ENCODE peak calls at places on chromosome 9, in nine cellular contexts. T is GM12878, N is GM12892, S is H54, X is ovary, H is Peyer's patch, K is body of pancreas, Y is heart left ventricle, P is uterus. B is an unnamed sample.

GRCh38 chr9:109346904-109347303 is 26.0 kb upstream of the EPB41L4B start:
- DNase-seq in T (no peak), N (no peak), S (no peak), X (no peak), H (no peak), K (no peak), Y (no peak), P (no peak), B (no peak)

GRCh38 chr9:18333157-18333556 is 140.8 kb upstream of the ADAMTSL1 start:
- DNase-seq in T (no peak), N (no peak), S (no peak), X (no peak), H (no peak), K (no peak), Y (no peak), P (no peak), B (no peak)

GRCh38 chr9:20698799-20699198 is 14.7 kb downstream of the FOCAD start:
- DNase-seq in T (no peak), N (no peak), S (no peak), X (no peak), H (no peak), K (no peak), Y (no peak), P (no peak), B (no peak)

GRCh38 chr9:107705521-107705920 is 216.0 kb upstream of the KLF4 start:
- DNase-seq in T (no peak), N (no peak), S (no peak), X (no peak), H (no peak), K (no peak), Y (no peak), P (no peak), B (no peak)

GRCh38 chr9:93940951-93941350 is 14.2 kb downstream of the BARX1 start:
- DNase-seq in T (no peak), N (no peak), S (no peak), X (no peak), H (no peak), K (no peak), Y (no peak), P (no peak), B (no peak)

GRCh38 chr9:9973062-9973461 is 639.7 kb downstream of the PTPRD start:
- DNase-seq in T (no peak), N (no peak), S (no peak), X (no peak), H (no peak), K (no peak), Y (no peak), P (no peak), B (no peak)

GRCh38 chr9:97845130-97845529 is 7.9 kb upstream of the FOXE1 start:
- DNase-seq in T (no peak), N (no peak), S (peak; percentile 68), X (no peak), H (no peak), K (no peak), Y (no peak), P (no peak), B (no peak)

GRCh38 chr9:68690088-68690487 is 15.0 kb upstream of the PIP5K1B start:
- DNase-seq in T (no peak), N (no peak), S (no peak), X (peak; percentile 10), H (no peak), K (peak; percentile 66), Y (no peak), P (peak; percentile 47), B (no peak)

GRCh38 chr9:10059044-10059443 is 553.8 kb downstream of the PTPRD start:
- DNase-seq in T (no peak), N (no peak), S (no peak), X (no peak), H (no peak), K (no peak), Y (no peak), P (no peak), B (peak; percentile 47)

GRCh38 chr9:81671880-81672280 is 17.5 kb downstream of the TLE1 start:
- DNase-seq in T (no peak), N (no peak), S (no peak), X (peak; percentile 93), H (no peak), K (peak; percentile 68), Y (peak; percentile 83), P (peak; percentile 86), B (peak; percentile 58)

GRCh38 chr9:2066312-2067273 is 51.4 kb downstream of the SMARCA2 start:
- DNase-seq in T (no peak), N (no peak), S (no peak), X (no peak), H (no peak), K (no peak), Y (no peak), P (no peak), B (peak; percentile 11)

GRCh38 chr9:83379045-83379444 is 159.2 kb downstream of the FRMD3 start:
- DNase-seq in T (no peak), N (no peak), S (no peak), X (no peak), H (no peak), K (no peak), Y (no peak), P (no peak), B (no peak)

GRCh38 chr9:98786750-98787510 is 9.4 kb downstream of the ANKS6 start:
- DNase-seq in T (no peak), N (no peak), S (no peak), X (no peak), H (no peak), K (no peak), Y (no peak), P (peak; percentile 3), B (no peak)

GRCh38 chr9:96617439-96618185 is 2.0 kb downstream of the CDC14B start:
- DNase-seq in T (no peak), N (no peak), S (no peak), X (no peak), H (no peak), K (peak; percentile 27), Y (no peak), P (no peak), B (peak; percentile 21)

GRCh38 chr9:129021091-129021490 is 7.0 kb downstream of the SH3GLB2 start:
- DNase-seq in T (peak; percentile 28), N (peak; percentile 56), S (no peak), X (no peak), H (peak; percentile 78), K (no peak), Y (no peak), P (no peak), B (no peak)

GRCh38 chr9:90802534-90802933 is 915 bp downstream of the SYK start:
- DNase-seq in T (no peak), N (no peak), S (no peak), X (no peak), H (no peak), K (no peak), Y (no peak), P (no peak), B (no peak)

GRCh38 chr9:86660146-86660545 is 287.2 kb downstream of the GAS1 start:
- DNase-seq in T (no peak), N (no peak), S (peak; percentile 19), X (no peak), H (no peak), K (no peak), Y (no peak), P (no peak), B (no peak)

GRCh38 chr9:4656621-4657020 is 5.5 kb upstream of the PLPP6 start:
- DNase-seq in T (no peak), N (no peak), S (no peak), X (no peak), H (no peak), K (no peak), Y (no peak), P (no peak), B (no peak)
- TF ChIP-seq POLR2A in T (no peak), N (no peak), S (no peak), X (no peak), H (no peak), K (no peak), Y (no peak), P (no peak), B (no peak)

GRCh38 chr9:127567898-127568617 is 44.0 kb upstream of the STXBP1 start:
- DNase-seq in T (no peak), N (no peak), S (no peak), X (peak; percentile 37), H (no peak), K (no peak), Y (peak; percentile 80), P (no peak), B (no peak)

GRCh38 chr9:127565231-127565630 is 46.8 kb upstream of the STXBP1 start:
- DNase-seq in T (no peak), N (no peak), S (no peak), X (no peak), H (no peak), K (no peak), Y (no peak), P (no peak), B (no peak)

GRCh38 chr9:127567119-127567897 is 44.8 kb upstream of the STXBP1 start:
- DNase-seq in T (no peak), N (no peak), S (no peak), X (peak; percentile 41), H (no peak), K (peak; percentile 82), Y (peak; percentile 72), P (peak; percentile 56), B (peak; percentile 85)

GRCh38 chr9:127568618-127568970 is 43.5 kb upstream of the STXBP1 start:
- DNase-seq in T (no peak), N (no peak), S (no peak), X (peak; percentile 27), H (no peak), K (no peak), Y (peak; percentile 68), P (no peak), B (no peak)

DNA sequence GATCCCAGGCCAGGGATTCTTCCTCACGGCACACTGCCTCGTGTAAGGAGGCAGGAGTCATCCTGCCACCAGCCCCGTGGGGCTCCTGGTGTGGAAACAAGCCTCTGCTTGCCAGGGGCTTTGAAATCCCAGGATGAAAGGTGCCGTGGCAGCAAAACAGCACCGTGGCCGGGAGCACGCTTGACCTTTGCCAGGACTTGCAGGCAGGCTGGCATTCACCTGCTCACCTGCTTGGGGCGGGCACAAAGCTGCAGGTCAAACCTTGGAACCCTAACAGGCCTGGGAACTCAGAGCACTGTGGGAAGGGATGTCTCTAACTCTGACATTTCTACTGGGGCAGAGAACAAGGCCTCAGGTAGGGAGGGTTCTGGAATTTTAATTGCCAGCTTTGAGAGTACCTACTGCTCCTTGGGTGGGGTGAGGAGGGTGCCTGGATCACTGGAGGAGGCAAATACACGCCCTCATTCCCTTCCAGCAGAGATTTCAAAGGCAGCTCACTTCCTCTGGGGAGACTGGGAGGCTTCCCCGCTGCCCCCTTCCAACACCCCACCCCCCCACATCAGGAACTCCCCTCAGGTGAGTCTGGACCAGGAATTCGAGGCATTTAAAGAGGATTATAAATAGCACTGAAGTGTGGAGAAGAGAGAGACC is 45.6 kb upstream of the STXBP1 start:
- DNase-seq in T (no peak), N (no peak), S (no peak), X (no peak), H (no peak), K (no peak), Y (no peak), P (no peak), B (peak; percentile 67)
- TF ChIP-seq POLR2A in T (no peak), N (no peak), S (no peak), X (no peak), H (peak; percentile 57), K (no peak), Y (no peak), P (no peak), B (no peak)

GRCh38 chr9:136543830-136544548 is 1.9 kb downstream of the NOTCH1 start:
- DNase-seq in T (no peak), N (no peak), S (no peak), X (no peak), H (no peak), K (peak; percentile 59), Y (no peak), P (no peak), B (peak; percentile 61)
- TF ChIP-seq POLR2A in T (no peak), N (no peak), S (no peak), X (no peak), H (peak; percentile 60), K (no peak), Y (no peak), P (no peak), B (peak; percentile 15)

GRCh38 chr9:112750767-112751058 is 153 bp downstream of the SNX30 start:
- DNase-seq in T (no peak), N (no peak), S (no peak), X (no peak), H (peak; percentile 19), K (no peak), Y (no peak), P (no peak), B (peak; percentile 6)
- TF ChIP-seq POLR2A in T (peak; percentile 54), N (no peak), S (no peak), X (no peak), H (no peak), K (no peak), Y (no peak), P (no peak), B (no peak)

B was measured in prostate gland.